ENCODE peak calls at places on chromosomes 4 and X, in four cellular contexts. Y, C, U and T are unnamed samples.

GRCh38 chr4:25908491-25908901 is 5.5 kb upstream of the SMIM20 start:
- DNase-seq in Y (no peak), C (peak), U (no peak), T (peak)

GRCh38 chrX:71174795-71175194 is 30.2 kb downstream of the NLGN3 start:
- DNase-seq in Y (no peak), C (no peak), U (no peak), T (no peak)

GRCh38 chrX:40120838-40121580 is 23.3 kb upstream of the BCOR start:
- DNase-seq in Y (no peak), C (no peak), U (no peak), T (no peak)

GRCh38 chrX:39721570-39722279 is 376.0 kb downstream of the BCOR start:
- DNase-seq in Y (no peak), C (peak), U (no peak), T (peak)

GRCh38 chr4:41132055-41132683 is 82.2 kb downstream of the APBB2 start:
- DNase-seq in Y (no peak), C (no peak), U (no peak), T (no peak)

GRCh38 chr4:38591617-38592337 is 72.2 kb upstream of the KLF3 start:
- DNase-seq in Y (peak), C (no peak), U (no peak), T (no peak)

GRCh38 chr4:87153078-87153477 is 67.3 kb downstream of the KLHL8 start:
- DNase-seq in Y (no peak), C (no peak), U (no peak), T (no peak)

GRCh38 chr4:16083217-16084191 is at the start of gene PROM1:
- DNase-seq in Y (no peak), C (peak), U (no peak), T (peak)

GRCh38 chrX:2451456-2452316 is 49.1 kb downstream of the DHRSX start:
- DNase-seq in Y (no peak), C (no peak), U (no peak), T (no peak)

GRCh38 chrX:41332408-41332987 is 1.5 kb upstream of the DDX3X start:
- DNase-seq in Y (no peak), C (peak), U (no peak), T (peak)

GRCh38 chr4:85790582-85790981 is 315.6 kb downstream of the ARHGAP24 start:
- DNase-seq in Y (no peak), C (no peak), U (no peak), T (no peak)

GRCh38 chrX:49915352-49916222 is 6.8 kb upstream of the CLCN5 start:
- DNase-seq in Y (peak), C (peak), U (no peak), T (peak)

GRCh38 chr4:113636877-113637276 is 124.7 kb downstream of the CAMK2D start:
- DNase-seq in Y (no peak), C (no peak), U (peak), T (peak)

GRCh38 chr4:40924096-40924792 is 174.5 kb downstream of the NSUN7 start:
- DNase-seq in Y (peak), C (peak), U (peak), T (peak)

GRCh38 chrX:155662297-155662696 is 49.5 kb upstream of the TMLHE start:
- DNase-seq in Y (no peak), C (no peak), U (peak), T (no peak)

GRCh38 chr4:70651864-70652506 is 14.3 kb downstream of the JCHAIN start:
- DNase-seq in Y (no peak), C (no peak), U (no peak), T (peak)

GRCh38 chrX:46251755-46252154 is 293.5 kb downstream of the ZNF674 start:
- DNase-seq in Y (no peak), C (no peak), U (no peak), T (peak)

GRCh38 chr4:10496200-10496599 is 39.0 kb upstream of the ZNF518B start:
- DNase-seq in Y (no peak), C (no peak), U (no peak), T (no peak)

GRCh38 chrX:47217121-47217851 is 1.2 kb upstream of the CDK16 start:
- DNase-seq in Y (no peak), C (peak), U (no peak), T (peak)

GRCh38 chr4:6562931-6563901 is 11.8 kb upstream of the MAN2B2 start:
- DNase-seq in Y (no peak), C (no peak), U (no peak), T (peak)

GRCh38 chr4:173318648-173319211 is 15.4 kb downstream of the HMGB2 start:
- DNase-seq in Y (no peak), C (no peak), U (no peak), T (peak)

GRCh38 chrX:11097920-11098319 is 13.2 kb upstream of the HCCS start:
- DNase-seq in Y (no peak), C (no peak), U (no peak), T (no peak)

GRCh38 chrX:11968470-11968869 is 169.8 kb upstream of the FRMPD4 start:
- DNase-seq in Y (no peak), C (no peak), U (no peak), T (no peak)